ENCODE peak calls at places on chromosomes 6 and 20, in five cellular contexts. One of them, this sample, is unnamed.
A peak's percentile ranks its signal among the peaks of the same experiment; 100 is the strongest.

GRCh38 chr6:138188278-138188923 is 26.7 kb downstream of the ARFGEF3 start:
- DNase-seq in NCI-H774: no peak
- DNase-seq in activated naive CD8-positive, alpha-beta T cell treated with anti-CD3 and anti-CD28 coated beads for 36 hours: no peak
- DNase-seq in aorta: no peak
- DNase-seq in coronary artery: no peak
- DNase-seq in this sample: no peak

GRCh38 chr6:46305833-46306232 is 135.1 kb upstream of the ENPP5 start:
- DNase-seq in NCI-H774: no peak
- DNase-seq in activated naive CD8-positive, alpha-beta T cell treated with anti-CD3 and anti-CD28 coated beads for 36 hours: no peak
- DNase-seq in aorta: no peak
- DNase-seq in coronary artery: no peak
- DNase-seq in this sample: no peak

GRCh38 chr20:61437280-61438206 is 185.5 kb downstream of the CDH4 start:
- DNase-seq in NCI-H774: no peak
- DNase-seq in activated naive CD8-positive, alpha-beta T cell treated with anti-CD3 and anti-CD28 coated beads for 36 hours: no peak
- DNase-seq in aorta: no peak
- DNase-seq in coronary artery: no peak
- DNase-seq in this sample: no peak

GRCh38 chr6:21386744-21387143 is 206.8 kb upstream of the SOX4 start:
- DNase-seq in NCI-H774: no peak
- DNase-seq in activated naive CD8-positive, alpha-beta T cell treated with anti-CD3 and anti-CD28 coated beads for 36 hours: no peak
- DNase-seq in aorta: no peak
- DNase-seq in coronary artery: no peak
- DNase-seq in this sample: no peak

GRCh38 chr6:31922942-31923341 is 4.6 kb upstream of the C2 start:
- DNase-seq in NCI-H774: no peak
- DNase-seq in activated naive CD8-positive, alpha-beta T cell treated with anti-CD3 and anti-CD28 coated beads for 36 hours: no peak
- DNase-seq in aorta: peak; percentile 30
- DNase-seq in coronary artery: no peak
- DNase-seq in this sample: no peak

GRCh38 chr6:141426400-141426980 is 706.2 kb upstream of the GJE1 start:
- DNase-seq in NCI-H774: no peak
- DNase-seq in activated naive CD8-positive, alpha-beta T cell treated with anti-CD3 and anti-CD28 coated beads for 36 hours: no peak
- DNase-seq in aorta: no peak
- DNase-seq in coronary artery: no peak
- DNase-seq in this sample: no peak

GRCh38 chr20:41145821-41146620 is 8.7 kb downstream of the PLCG1 start:
- DNase-seq in NCI-H774: no peak
- DNase-seq in activated naive CD8-positive, alpha-beta T cell treated with anti-CD3 and anti-CD28 coated beads for 36 hours: no peak
- DNase-seq in aorta: peak; percentile 65
- DNase-seq in coronary artery: no peak
- DNase-seq in this sample: no peak

GRCh38 chr20:17928633-17929311 is 39.8 kb downstream of the SNX5 start:
- DNase-seq in NCI-H774: no peak
- DNase-seq in activated naive CD8-positive, alpha-beta T cell treated with anti-CD3 and anti-CD28 coated beads for 36 hours: no peak
- DNase-seq in aorta: no peak
- DNase-seq in coronary artery: no peak
- DNase-seq in this sample: no peak

GRCh38 chr20:946826-947225 is 30.7 kb upstream of the ANGPT4 start:
- DNase-seq in NCI-H774: no peak
- DNase-seq in activated naive CD8-positive, alpha-beta T cell treated with anti-CD3 and anti-CD28 coated beads for 36 hours: no peak
- DNase-seq in aorta: no peak
- DNase-seq in coronary artery: peak; percentile 62
- DNase-seq in this sample: peak; percentile 37

GRCh38 chr6:148596886-148597455 is 149.9 kb upstream of the UST start:
- DNase-seq in NCI-H774: no peak
- DNase-seq in activated naive CD8-positive, alpha-beta T cell treated with anti-CD3 and anti-CD28 coated beads for 36 hours: no peak
- DNase-seq in aorta: no peak
- DNase-seq in coronary artery: no peak
- DNase-seq in this sample: no peak

GRCh38 chr6:44268095-44268628 is 2.1 kb upstream of the TMEM151B start:
- DNase-seq in NCI-H774: peak; percentile 21
- DNase-seq in activated naive CD8-positive, alpha-beta T cell treated with anti-CD3 and anti-CD28 coated beads for 36 hours: peak; percentile 49
- DNase-seq in aorta: no peak
- DNase-seq in coronary artery: no peak
- DNase-seq in this sample: no peak

GRCh38 chr6:72950114-72950860 is 275.0 kb downstream of the KHDC1L start:
- DNase-seq in NCI-H774: no peak
- DNase-seq in activated naive CD8-positive, alpha-beta T cell treated with anti-CD3 and anti-CD28 coated beads for 36 hours: no peak
- DNase-seq in aorta: no peak
- DNase-seq in coronary artery: no peak
- DNase-seq in this sample: no peak

GRCh38 chr6:37551867-37552266 is 52.2 kb upstream of the CCDC167 start:
- DNase-seq in NCI-H774: no peak
- DNase-seq in activated naive CD8-positive, alpha-beta T cell treated with anti-CD3 and anti-CD28 coated beads for 36 hours: no peak
- DNase-seq in aorta: no peak
- DNase-seq in coronary artery: no peak
- DNase-seq in this sample: no peak

GRCh38 chr20:46828471-46828870 is 66.2 kb upstream of the EYA2 start:
- DNase-seq in NCI-H774: no peak
- DNase-seq in activated naive CD8-positive, alpha-beta T cell treated with anti-CD3 and anti-CD28 coated beads for 36 hours: no peak
- DNase-seq in aorta: no peak
- DNase-seq in coronary artery: no peak
- DNase-seq in this sample: no peak

GRCh38 chr20:35719717-35720116 is 20.5 kb downstream of the ROMO1 start:
- DNase-seq in NCI-H774: no peak
- DNase-seq in activated naive CD8-positive, alpha-beta T cell treated with anti-CD3 and anti-CD28 coated beads for 36 hours: no peak
- DNase-seq in aorta: no peak
- DNase-seq in coronary artery: no peak
- DNase-seq in this sample: no peak

GRCh38 chr6:144093236-144093635 is 2.1 kb downstream of the SF3B5 start:
- DNase-seq in NCI-H774: no peak
- DNase-seq in activated naive CD8-positive, alpha-beta T cell treated with anti-CD3 and anti-CD28 coated beads for 36 hours: no peak
- DNase-seq in aorta: no peak
- DNase-seq in coronary artery: no peak
- DNase-seq in this sample: no peak

GRCh38 chr6:161125591-161125990 is 134.0 kb downstream of the MAP3K4 start:
- DNase-seq in NCI-H774: no peak
- DNase-seq in activated naive CD8-positive, alpha-beta T cell treated with anti-CD3 and anti-CD28 coated beads for 36 hours: no peak
- DNase-seq in aorta: no peak
- DNase-seq in coronary artery: no peak
- DNase-seq in this sample: no peak

GRCh38 chr6:86118271-86118670 is 475.6 kb upstream of the SYNCRIP start:
- DNase-seq in NCI-H774: no peak
- DNase-seq in activated naive CD8-positive, alpha-beta T cell treated with anti-CD3 and anti-CD28 coated beads for 36 hours: no peak
- DNase-seq in aorta: no peak
- DNase-seq in coronary artery: no peak
- DNase-seq in this sample: no peak

GRCh38 chr20:44402391-44403193 is 47.1 kb downstream of the HNF4A start:
- DNase-seq in NCI-H774: no peak
- DNase-seq in activated naive CD8-positive, alpha-beta T cell treated with anti-CD3 and anti-CD28 coated beads for 36 hours: no peak
- DNase-seq in aorta: no peak
- DNase-seq in coronary artery: no peak
- DNase-seq in this sample: peak; percentile 82

GRCh38 chr20:1478566-1478965 is 11.9 kb upstream of the NSFL1C start:
- DNase-seq in NCI-H774: no peak
- DNase-seq in activated naive CD8-positive, alpha-beta T cell treated with anti-CD3 and anti-CD28 coated beads for 36 hours: no peak
- DNase-seq in aorta: no peak
- DNase-seq in coronary artery: no peak
- DNase-seq in this sample: no peak

GRCh38 chr6:150996968-150997367 is 131.5 kb downstream of the MTHFD1L start:
- DNase-seq in NCI-H774: no peak
- DNase-seq in activated naive CD8-positive, alpha-beta T cell treated with anti-CD3 and anti-CD28 coated beads for 36 hours: no peak
- DNase-seq in aorta: no peak
- DNase-seq in coronary artery: no peak
- DNase-seq in this sample: no peak

GRCh38 chr6:36725581-36725980 is 28.0 kb downstream of the RAB44 start:
- DNase-seq in NCI-H774: no peak
- DNase-seq in activated naive CD8-positive, alpha-beta T cell treated with anti-CD3 and anti-CD28 coated beads for 36 hours: no peak
- DNase-seq in aorta: no peak
- DNase-seq in coronary artery: no peak
- DNase-seq in this sample: no peak

GRCh38 chr6:134446901-134447300 is 129.0 kb upstream of the SGK1 start:
- DNase-seq in NCI-H774: no peak
- DNase-seq in activated naive CD8-positive, alpha-beta T cell treated with anti-CD3 and anti-CD28 coated beads for 36 hours: no peak
- DNase-seq in aorta: no peak
- DNase-seq in coronary artery: no peak
- DNase-seq in this sample: no peak

GRCh38 chr6:64984947-64985346 is 722.1 kb downstream of the EYS start:
- DNase-seq in NCI-H774: no peak
- DNase-seq in activated naive CD8-positive, alpha-beta T cell treated with anti-CD3 and anti-CD28 coated beads for 36 hours: no peak
- DNase-seq in aorta: no peak
- DNase-seq in coronary artery: no peak
- DNase-seq in this sample: no peak

GRCh38 chr6:163944897-163945296 is 530.4 kb downstream of the QKI start:
- DNase-seq in NCI-H774: no peak
- DNase-seq in activated naive CD8-positive, alpha-beta T cell treated with anti-CD3 and anti-CD28 coated beads for 36 hours: no peak
- DNase-seq in aorta: no peak
- DNase-seq in coronary artery: no peak
- DNase-seq in this sample: no peak

GRCh38 chr6:108648186-108648585 is 87.5 kb downstream of the FOXO3 start:
- DNase-seq in NCI-H774: no peak
- DNase-seq in activated naive CD8-positive, alpha-beta T cell treated with anti-CD3 and anti-CD28 coated beads for 36 hours: no peak
- DNase-seq in aorta: no peak
- DNase-seq in coronary artery: no peak
- DNase-seq in this sample: no peak

GRCh38 chr20:6702144-6702543 is 65.3 kb upstream of the BMP2 start:
- DNase-seq in NCI-H774: no peak
- DNase-seq in activated naive CD8-positive, alpha-beta T cell treated with anti-CD3 and anti-CD28 coated beads for 36 hours: no peak
- DNase-seq in aorta: no peak
- DNase-seq in coronary artery: no peak
- DNase-seq in this sample: no peak

GRCh38 chr20:57220187-57221165 is 46.0 kb downstream of the BMP7 start:
- DNase-seq in NCI-H774: no peak
- DNase-seq in activated naive CD8-positive, alpha-beta T cell treated with anti-CD3 and anti-CD28 coated beads for 36 hours: no peak
- DNase-seq in aorta: no peak
- DNase-seq in coronary artery: no peak
- DNase-seq in this sample: no peak

GRCh38 chr6:16651871-16652270 is 109.4 kb downstream of the ATXN1 start:
- DNase-seq in NCI-H774: no peak
- DNase-seq in activated naive CD8-positive, alpha-beta T cell treated with anti-CD3 and anti-CD28 coated beads for 36 hours: no peak
- DNase-seq in aorta: no peak
- DNase-seq in coronary artery: no peak
- DNase-seq in this sample: no peak

GRCh38 chr6:107064579-107065065 is 36.6 kb downstream of the MTRES1 start:
- DNase-seq in NCI-H774: no peak
- DNase-seq in activated naive CD8-positive, alpha-beta T cell treated with anti-CD3 and anti-CD28 coated beads for 36 hours: peak; percentile 43
- DNase-seq in aorta: no peak
- DNase-seq in coronary artery: no peak
- DNase-seq in this sample: no peak

GRCh38 chr6:129493396-129493902 is 216.5 kb downstream of the ARHGAP18 start:
- DNase-seq in NCI-H774: no peak
- DNase-seq in activated naive CD8-positive, alpha-beta T cell treated with anti-CD3 and anti-CD28 coated beads for 36 hours: no peak
- DNase-seq in aorta: no peak
- DNase-seq in coronary artery: no peak
- DNase-seq in this sample: no peak

GRCh38 chr20:36542516-36543186 is 1.3 kb downstream of the MYL9 start:
- DNase-seq in NCI-H774: no peak
- DNase-seq in activated naive CD8-positive, alpha-beta T cell treated with anti-CD3 and anti-CD28 coated beads for 36 hours: no peak
- DNase-seq in aorta: no peak
- DNase-seq in coronary artery: no peak
- DNase-seq in this sample: no peak

GRCh38 chr6:31702421-31702818 is 704 bp downstream of the ABHD16A start:
- DNase-seq in NCI-H774: no peak
- DNase-seq in activated naive CD8-positive, alpha-beta T cell treated with anti-CD3 and anti-CD28 coated beads for 36 hours: no peak
- DNase-seq in aorta: no peak
- DNase-seq in coronary artery: no peak
- DNase-seq in this sample: no peak

GRCh38 chr6:42359021-42359420 is 92.7 kb downstream of the TRERF1 start:
- DNase-seq in NCI-H774: no peak
- DNase-seq in activated naive CD8-positive, alpha-beta T cell treated with anti-CD3 and anti-CD28 coated beads for 36 hours: no peak
- DNase-seq in aorta: no peak
- DNase-seq in coronary artery: no peak
- DNase-seq in this sample: no peak

GRCh38 chr20:54398814-54399213 is 76.6 kb upstream of the DOK5 start:
- DNase-seq in NCI-H774: no peak
- DNase-seq in activated naive CD8-positive, alpha-beta T cell treated with anti-CD3 and anti-CD28 coated beads for 36 hours: no peak
- DNase-seq in aorta: no peak
- DNase-seq in coronary artery: no peak
- DNase-seq in this sample: no peak

GRCh38 chr6:35599761-35600658 is 87.3 kb upstream of the TULP1 start:
- DNase-seq in NCI-H774: no peak
- DNase-seq in activated naive CD8-positive, alpha-beta T cell treated with anti-CD3 and anti-CD28 coated beads for 36 hours: no peak
- DNase-seq in aorta: no peak
- DNase-seq in coronary artery: no peak
- DNase-seq in this sample: no peak

This sample was measured in mesenteric fat pad.